ENCODE peak calls at places on chromosomes 16 and 17, in ten cellular contexts. C is effector memory CD4-positive, alpha-beta T cell; M is renal cortical epithelial cell; P is A549; H is kidney tubule cell; N is GM06990; W is coronary artery; D is psoas muscle; I is uterus; X is HFFc6. Z is an unnamed sample.
A peak's percentile ranks its signal among the peaks of the same experiment; 100 is the strongest.

GRCh38 chr17:63932008-63932561 is at the start of gene CD79B:
- DNase-seq in X (no peak), C (no peak), D (peak; percentile 56), W (no peak), M (no peak), H (no peak), N (peak; percentile 86), I (no peak), P (no peak), Z (no peak)

GRCh38 chr16:78094998-78095397 is 4.5 kb upstream of the WWOX start:
- DNase-seq in N (no peak), M (no peak), D (no peak), I (no peak), H (no peak), X (no peak), P (no peak), C (no peak), W (no peak), Z (no peak)

GRCh38 chr16:24771779-24772157 is 42.3 kb downstream of the TNRC6A start:
- DNase-seq in N (no peak), D (no peak), P (no peak), M (no peak), W (no peak), X (no peak), H (no peak), C (no peak), I (no peak), Z (no peak)

GRCh38 chr17:77151236-77151635 is 10.5 kb downstream of the SEC14L1 start:
- DNase-seq in I (no peak), D (no peak), P (no peak), W (no peak), C (no peak), N (no peak), H (no peak), X (no peak), M (no peak), Z (no peak)

GRCh38 chr17:75572713-75573539 is 14.7 kb upstream of the MYO15B start:
- DNase-seq in I (no peak), M (no peak), W (no peak), H (no peak), D (no peak), X (no peak), P (no peak), N (no peak), C (no peak), Z (no peak)

GRCh38 chr16:27976990-27977389 is 86.5 kb downstream of the GSG1L start:
- DNase-seq in H (no peak), C (no peak), W (peak; percentile 47), N (no peak), D (no peak), M (no peak), P (no peak), X (no peak), I (no peak), Z (no peak)

GRCh38 chr17:58381124-58381838 is 29.3 kb upstream of the SUPT4H1 start:
- DNase-seq in H (peak; percentile 54), W (no peak), M (peak; percentile 81), D (no peak), N (no peak), C (no peak), I (no peak), X (no peak), P (peak; percentile 35), Z (no peak)

GRCh38 chr17:49480833-49481615 is 14.1 kb upstream of the NGFR start:
- DNase-seq in N (no peak), X (no peak), I (no peak), P (no peak), W (no peak), C (no peak), D (no peak), H (no peak), M (no peak), Z (no peak)

GRCh38 chr17:40351185-40352043 is 13.1 kb downstream of the GJD3 start:
- DNase-seq in D (peak; percentile 48), H (no peak), X (no peak), I (no peak), W (no peak), M (no peak), N (no peak), P (no peak), C (no peak), Z (peak; percentile 60)

GRCh38 chr17:44988256-44988942 is 20.3 kb upstream of the C1QL1 start:
- DNase-seq in N (no peak), I (no peak), C (no peak), P (no peak), D (no peak), X (no peak), H (no peak), W (no peak), M (no peak), Z (peak; percentile 86)

GRCh38 chr17:43026610-43027009 is 1.6 kb downstream of the RND2 start:
- DNase-seq in I (no peak), C (no peak), X (no peak), P (no peak), H (no peak), N (no peak), D (no peak), W (no peak), M (no peak), Z (no peak)

GRCh38 chr16:4661661-4662060 is 31.7 kb upstream of the NUDT16L1 start:
- DNase-seq in D (no peak), H (no peak), C (no peak), X (no peak), I (no peak), M (no peak), P (no peak), N (no peak), W (no peak), Z (no peak)

GRCh38 chr17:43025290-43025657 is 243 bp downstream of the RND2 start:
- DNase-seq in N (no peak), P (no peak), M (no peak), D (no peak), X (no peak), C (no peak), W (no peak), H (no peak), I (no peak), Z (no peak)

GRCh38 chr17:1031711-1032110 is 34.8 kb downstream of the TIMM22 start:
- DNase-seq in D (peak; percentile 83), W (no peak), I (peak; percentile 78), X (no peak), H (no peak), M (no peak), C (no peak), N (no peak), P (no peak), Z (peak; percentile 85)

GRCh38 chr17:74130276-74130675 is 73.2 kb upstream of the RPL38 start:
- DNase-seq in N (no peak), W (no peak), X (no peak), I (no peak), P (no peak), H (no peak), D (no peak), C (no peak), M (no peak), Z (no peak)

GRCh38 chr17:41975099-41976083 is 8.8 kb downstream of the CNP start:
- DNase-seq in I (no peak), N (no peak), D (peak; percentile 31), W (no peak), X (peak; percentile 27), P (no peak), M (no peak), H (peak; percentile 26), C (no peak), Z (no peak)

GRCh38 chr17:1083451-1084187 is 86.7 kb downstream of the TIMM22 start:
- DNase-seq in H (no peak), X (no peak), D (peak; percentile 37), I (no peak), N (no peak), C (no peak), W (no peak), M (no peak), P (no peak), Z (no peak)

GRCh38 chr17:4948997-4949320 is 629 bp upstream of the PFN1 start:
- DNase-seq in M (peak; percentile 57), C (peak; percentile 54), D (peak; percentile 92), N (peak; percentile 94), P (no peak), H (peak; percentile 92), X (peak; percentile 80), W (peak; percentile 89), I (peak; percentile 84), Z (peak; percentile 78)

GRCh38 chr16:68636818-68637217 is 8.3 kb upstream of the CDH3 start:
- DNase-seq in I (no peak), N (no peak), M (peak; percentile 62), C (no peak), P (no peak), X (no peak), W (no peak), H (peak; percentile 75), D (no peak), Z (no peak)

GRCh38 chr16:67647111-67647651 is 2.2 kb downstream of the CARMIL2 start:
- DNase-seq in D (peak; percentile 26), N (no peak), H (peak; percentile 20), C (no peak), M (no peak), W (peak; percentile 68), I (no peak), P (no peak), X (no peak), Z (no peak)

GRCh38 chr17:81519284-81520020 is 6.9 kb upstream of the ACTG1 start:
- DNase-seq in W (no peak), H (peak; percentile 87), P (peak; percentile 61), I (peak; percentile 47), C (peak; percentile 65), D (peak; percentile 58), N (peak; percentile 83), X (no peak), M (no peak), Z (no peak)

GRCh38 chr16:87543436-87544191 is 50.8 kb upstream of the ZCCHC14 start:
- DNase-seq in I (peak; percentile 45), C (no peak), D (no peak), N (no peak), H (no peak), W (no peak), M (no peak), P (no peak), X (no peak), Z (no peak)

GRCh38 chr17:35521150-35521549 is 16.3 kb downstream of the SLFN12L start:
- DNase-seq in P (no peak), X (no peak), C (no peak), M (no peak), H (no peak), W (no peak), I (no peak), N (no peak), D (no peak), Z (no peak)

GRCh38 chr17:62030264-62030663 is 34.8 kb downstream of the MED13 start:
- DNase-seq in M (no peak), I (no peak), P (no peak), W (no peak), H (no peak), D (no peak), X (no peak), C (no peak), N (no peak), Z (no peak)

GRCh38 chr17:47632991-47633390 is 16.7 kb upstream of the KPNB1 start:
- DNase-seq in X (no peak), H (no peak), I (no peak), C (no peak), N (no peak), P (no peak), D (no peak), M (no peak), W (no peak), Z (no peak)

GRCh38 chr17:45168991-45169752 is 7.5 kb downstream of the HEXIM2 start:
- DNase-seq in P (no peak), M (no peak), D (peak; percentile 49), W (no peak), C (no peak), H (no peak), X (no peak), I (no peak), N (no peak), Z (no peak)

GRCh38 chr16:81513204-81514040 is 68.8 kb downstream of the CMIP start:
- DNase-seq in D (peak; percentile 81), I (no peak), M (peak; percentile 45), N (no peak), H (peak; percentile 40), W (no peak), C (no peak), P (no peak), X (no peak), Z (no peak)

GRCh38 chr17:4877089-4877488 is 22.2 kb upstream of the C17orf107 start:
- DNase-seq in P (no peak), D (peak; percentile 25), I (no peak), N (no peak), M (no peak), H (no peak), X (no peak), C (no peak), W (no peak), Z (no peak)